ENCODE peak calls at places on chromosome 5, in six cellular contexts. T is heart left ventricle; Z is CD8-positive, alpha-beta T cell; K is CD4-positive, CD25-positive, alpha-beta regulatory T cell; C is stimulated activated CD8-positive, alpha-beta memory T cell treated with anti-CD3 and anti-CD28 coated beads, Interleukin-4, amount 100 ng/mL, for 24 hours; S is nephron progenitor cell. N is an unnamed sample.

GRCh38 chr5:11214851-11215250 is 453.8 kb upstream of the DAP start:
- DNase-seq in T (no peak), Z (no peak), K (no peak), C (no peak), S (no peak), N (no peak)

GRCh38 chr5:43802651-43803050 is 199.7 kb downstream of the NNT start:
- DNase-seq in T (no peak), Z (no peak), K (no peak), C (no peak), S (no peak), N (no peak)

GRCh38 chr5:124287813-124288212 is 458.6 kb downstream of the ZNF608 start:
- DNase-seq in T (no peak), Z (no peak), K (no peak), C (no peak), S (no peak), N (no peak)

GRCh38 chr5:1662559-1663043 is 137.0 kb downstream of the MRPL36 start:
- DNase-seq in T (no peak), Z (no peak), K (no peak), C (no peak), S (no peak), N (no peak)

GRCh38 chr5:32419791-32420190 is 24.7 kb downstream of the ZFR start:
- DNase-seq in T (peak; percentile 55), Z (no peak), K (no peak), C (no peak), S (no peak), N (no peak)

GRCh38 chr5:43190755-43191603 is 1.0 kb upstream of the NIM1K start:
- DNase-seq in T (no peak), Z (no peak), K (no peak), C (no peak), S (no peak), N (peak; percentile 27)

GRCh38 chr5:103938151-103938671 is 375.6 kb upstream of the NUDT12 start:
- DNase-seq in T (no peak), Z (no peak), K (no peak), C (no peak), S (no peak), N (no peak)

GRCh38 chr5:75324791-75325190 is 12.2 kb upstream of the HMGCR start:
- DNase-seq in T (no peak), Z (no peak), K (no peak), C (no peak), S (no peak), N (no peak)

GRCh38 chr5:100131161-100131560 is 404.0 kb upstream of the FAM174A start:
- DNase-seq in T (no peak), Z (no peak), K (no peak), C (no peak), S (no peak), N (peak; percentile 1)

GRCh38 chr5:74895906-74896305 is 29.7 kb upstream of the FAM169A start:
- DNase-seq in T (peak; percentile 90), Z (no peak), K (no peak), C (no peak), S (no peak), N (peak; percentile 88)

GRCh38 chr5:81315336-81315735 is 13.9 kb downstream of the ZCCHC9 start:
- DNase-seq in T (no peak), Z (no peak), K (no peak), C (no peak), S (no peak), N (peak; percentile 76)

GRCh38 chr5:1297243-1297642 is 2.4 kb upstream of the TERT start:
- DNase-seq in T (no peak), Z (no peak), K (no peak), C (no peak), S (no peak), N (no peak)

GRCh38 chr5:77853353-77853907 is 77.3 kb upstream of the TBCA start:
- DNase-seq in T (no peak), Z (no peak), K (no peak), C (no peak), S (no peak), N (no peak)

GRCh38 chr5:61327761-61328753 is 4.0 kb upstream of the ZSWIM6 start:
- DNase-seq in T (no peak), Z (no peak), K (no peak), C (no peak), S (no peak), N (peak; percentile 89)

GRCh38 chr5:145587308-145588071 is 247.7 kb downstream of the PRELID2 start:
- DNase-seq in T (no peak), Z (no peak), K (no peak), C (no peak), S (no peak), N (peak; percentile 96)

GRCh38 chr5:151648988-151649387 is 37.7 kb downstream of the SPARC start:
- DNase-seq in T (no peak), Z (no peak), K (no peak), C (no peak), S (no peak), N (no peak)

GRCh38 chr5:133859073-133859472 is 109.4 kb downstream of the C5orf15 start:
- DNase-seq in T (no peak), Z (no peak), K (no peak), C (no peak), S (no peak), N (no peak)

N was measured in astrocyte.